ENCODE peak calls at places on chromosomes 1 and 21, in ten cellular contexts. M is fibroblast of lung, X is Karpas-422, D is PC-3, O is GM23248, F is neural progenitor cell, P is MM.1S, R is neuronal stem cell, C is K562, K is HepG2. V is an unnamed sample.

GRCh38 chr1:27879374-27880082 is 7.2 kb downstream of the THEMIS2 start:
- DNase-seq in K (no peak), M (no peak), O (no peak), R (no peak), P (no peak), X (no peak), F (no peak), C (peak; percentile 47), D (no peak), V (no peak)

GRCh38 chr21:43703068-43703880 is 15.7 kb upstream of the PDXK start:
- DNase-seq in F (peak; percentile 59), C (peak; percentile 52), K (peak; percentile 57), X (no peak), O (peak; percentile 50), R (no peak), M (peak; percentile 74), P (peak; percentile 44), D (no peak), V (no peak)

GRCh38 chr1:55310517-55310927 is 95.4 kb upstream of the USP24 start:
- DNase-seq in R (no peak), K (no peak), F (no peak), C (no peak), X (no peak), P (no peak), O (peak; percentile 96), D (peak; percentile 96), M (peak; percentile 98), V (no peak)

GRCh38 chr1:148334339-148335130 is 148.6 kb downstream of the PPIAL4G start:
- DNase-seq in D (peak; percentile 98), R (peak; percentile 76), M (peak; percentile 92), O (peak; percentile 79), K (peak; percentile 64), X (peak; percentile 93), P (peak; percentile 83), C (peak; percentile 74), F (peak; percentile 90), V (peak; percentile 21)

GRCh38 chr1:158329807-158330206 is 1.5 kb downstream of the CD1B start:
- DNase-seq in M (no peak), O (peak; percentile 13), K (no peak), X (peak; percentile 78), F (peak; percentile 5), D (peak; percentile 28), P (peak; percentile 38), R (no peak), C (no peak), V (peak; percentile 86)

GRCh38 chr1:44611866-44612265 is 62.4 kb downstream of the TMEM53 start:
- DNase-seq in X (no peak), O (no peak), C (no peak), M (no peak), D (no peak), F (no peak), R (no peak), K (no peak), P (no peak), V (no peak)

GRCh38 chr1:220278991-220279390 is 6.7 kb upstream of the RAB3GAP2 start:
- DNase-seq in D (no peak), F (no peak), P (no peak), R (no peak), C (no peak), K (no peak), X (no peak), M (peak; percentile 22), O (no peak), V (no peak)

GRCh38 chr1:169085911-169086310 is 20.6 kb upstream of the ATP1B1 start:
- DNase-seq in C (no peak), X (no peak), F (no peak), M (no peak), O (no peak), P (no peak), K (no peak), D (no peak), R (no peak), V (no peak)

GRCh38 chr21:29938968-29939858 is 583 bp downstream of the GRIK1 start:
- DNase-seq in O (peak; percentile 20), X (no peak), F (peak; percentile 64), P (no peak), R (peak; percentile 41), C (no peak), D (no peak), M (peak; percentile 18), K (no peak), V (no peak)

GRCh38 chr1:71561729-71562128 is 480.9 kb upstream of the ZRANB2 start:
- DNase-seq in K (no peak), R (no peak), P (no peak), M (peak; percentile 85), D (peak; percentile 69), X (no peak), F (no peak), O (peak; percentile 79), C (no peak), V (no peak)

GRCh38 chr1:4309676-4310320 is 344.6 kb upstream of the AJAP1 start:
- DNase-seq in F (no peak), X (no peak), P (no peak), R (no peak), C (no peak), D (no peak), K (no peak), M (no peak), O (no peak), V (no peak)

GRCh38 chr1:81208441-81208840 is 592.3 kb upstream of the ADGRL2 start:
- DNase-seq in R (no peak), X (no peak), D (no peak), O (no peak), M (no peak), K (no peak), P (no peak), C (no peak), F (no peak), V (no peak)

GRCh38 chr1:81213279-81213678 is 587.5 kb upstream of the ADGRL2 start:
- DNase-seq in R (no peak), X (no peak), D (no peak), C (no peak), M (no peak), K (no peak), F (no peak), P (no peak), O (no peak), V (no peak)

DNA sequence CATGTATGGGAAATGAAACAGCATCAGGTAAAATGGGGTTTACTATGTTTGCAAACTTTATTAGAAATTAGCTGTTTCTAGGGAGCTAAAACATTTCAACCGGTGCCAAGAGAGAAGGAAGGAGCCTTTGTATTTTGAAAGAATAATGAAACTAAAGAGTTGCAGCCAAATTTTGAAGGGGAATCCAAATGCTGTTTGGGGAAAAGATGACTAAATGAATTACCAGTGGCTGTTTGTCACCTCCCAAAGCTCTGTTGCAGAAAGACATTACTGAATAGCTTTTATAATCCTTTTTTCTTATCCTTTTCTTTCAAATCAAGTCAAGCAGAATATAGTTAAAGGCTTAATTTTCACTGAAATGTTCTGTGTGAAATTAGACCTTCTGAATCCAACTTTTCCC is 591.3 kb upstream of the ADGRL2 start:
- DNase-seq in X (no peak), C (no peak), F (no peak), M (no peak), O (no peak), D (no peak), P (no peak), K (no peak), R (no peak), V (no peak)
- H2AFZ ChIP-seq in X (no peak overlapping the region), C (no peak overlapping the region), F (no peak overlapping the region), M (no peak overlapping the region), O (no peak overlapping the region), D (no peak overlapping the region), P (no peak overlapping the region), K (no peak overlapping the region), R (no peak overlapping the region), V (no peak overlapping the region)

GRCh38 chr21:33848252-33848953 is 67.2 kb downstream of the ATP5PO start:
- DNase-seq in D (peak; percentile 91), R (no peak), K (no peak), C (no peak), F (no peak), O (no peak), X (no peak), P (no peak), M (no peak), V (no peak)
- H3K4me2 ChIP-seq in D (peak overlapping the region; percentile 16), R (no peak overlapping the region), K (peak overlapping the region; percentile 46), C (no peak overlapping the region), F (no peak overlapping the region), O (no peak overlapping the region), X (peak overlapping the region; percentile 6), P (no peak overlapping the region), M (no peak overlapping the region), V (no peak overlapping the region)

DNA sequence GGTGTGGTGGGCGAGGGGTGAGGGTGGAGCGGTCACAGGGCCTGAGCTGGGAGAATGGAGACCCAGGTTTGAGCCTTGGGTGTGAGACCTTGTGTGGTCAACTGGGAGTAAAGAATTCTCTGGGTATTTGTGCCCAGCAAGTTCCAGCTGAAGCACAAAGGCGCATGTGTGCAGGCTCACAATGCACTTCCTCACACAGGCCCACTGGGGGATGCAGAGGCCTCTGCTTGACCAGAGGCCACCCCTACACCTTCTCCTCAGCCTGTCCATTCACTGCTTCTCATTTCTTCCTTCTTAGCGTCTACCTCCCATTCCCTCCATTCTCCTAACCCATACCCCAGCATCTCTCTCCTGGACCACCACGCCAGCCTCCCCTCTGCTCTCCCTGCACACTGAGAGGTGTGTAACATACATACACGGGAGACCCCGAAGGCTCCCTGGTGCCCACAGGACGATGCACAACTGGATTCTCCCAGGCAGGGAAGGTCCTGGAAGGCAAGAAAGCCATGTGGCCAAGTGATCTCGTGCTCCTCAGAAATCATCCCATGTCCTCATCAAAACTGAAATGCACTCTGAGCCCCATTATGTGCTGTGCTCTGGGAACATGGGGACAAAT is 12.3 kb upstream of the TTC39A start:
- DNase-seq in P (no peak), C (no peak), F (no peak), M (no peak), D (no peak), K (no peak), O (no peak), R (no peak), X (no peak), V (no peak)
- H2AFZ ChIP-seq in P (no peak overlapping the region), C (no peak overlapping the region), F (no peak overlapping the region), M (no peak overlapping the region), D (no peak overlapping the region), K (no peak overlapping the region), O (no peak overlapping the region), R (no peak overlapping the region), X (peak overlapping the region; percentile 76), V (no peak overlapping the region)

GRCh38 chr1:185816460-185816859 is 82.3 kb downstream of the HMCN1 start:
- DNase-seq in K (no peak), D (no peak), C (no peak), R (no peak), P (no peak), X (no peak), M (peak; percentile 25), F (no peak), O (peak; percentile 76), V (no peak)

GRCh38 chr1:185811062-185811709 is 77.0 kb downstream of the HMCN1 start:
- DNase-seq in D (no peak), K (no peak), C (no peak), M (no peak), O (no peak), F (no peak), R (no peak), P (no peak), X (no peak), V (no peak)

GRCh38 chr1:185808675-185809074 is 74.5 kb downstream of the HMCN1 start:
- DNase-seq in K (no peak), D (no peak), F (no peak), R (no peak), O (no peak), M (no peak), P (no peak), C (no peak), X (no peak), V (no peak)

GRCh38 chr1:185812934-185813333 is 78.7 kb downstream of the HMCN1 start:
- DNase-seq in K (no peak), P (no peak), R (no peak), X (no peak), O (no peak), D (no peak), F (no peak), C (no peak), M (no peak), V (no peak)

GRCh38 chr1:185813401-185813979 is 79.3 kb downstream of the HMCN1 start:
- DNase-seq in F (peak; percentile 61), K (peak; percentile 24), M (peak; percentile 79), R (peak; percentile 8), C (peak; percentile 13), X (peak; percentile 65), P (peak; percentile 51), D (peak; percentile 73), O (peak; percentile 75), V (no peak)
- H3K4me2 ChIP-seq in F (no peak overlapping the region), K (no peak overlapping the region), M (no peak overlapping the region), R (no peak overlapping the region), C (no peak overlapping the region), X (no peak overlapping the region), P (no peak overlapping the region), D (no peak overlapping the region), O (no peak overlapping the region), V (no peak overlapping the region)

V was measured in DND-41.